ENCODE peak calls at places on chromosomes 5 and 9, in four cellular contexts. F is mesendoderm; W is CD8-positive, alpha-beta memory T cell; P is ovary. B is an unnamed sample.
A peak's percentile ranks its signal among the peaks of the same experiment; 100 is the strongest.

GRCh38 chr5:10452768-10453331 is 11.2 kb downstream of the ROPN1L start:
- DNase-seq in F (peak; percentile 89), W (no peak), P (no peak), B (peak; percentile 60)

GRCh38 chr9:132878695-132879064 is at the start of gene SPACA9:
- DNase-seq in F (peak; percentile 58), W (peak; percentile 50), P (peak; percentile 73), B (no peak)

GRCh38 chr9:89073397-89073796 is 82.1 kb downstream of the S1PR3 start:
- DNase-seq in F (no peak), W (no peak), P (no peak), B (no peak)

GRCh38 chr9:93305497-93306020 is 121.6 kb downstream of the WNK2 start:
- DNase-seq in F (no peak), W (no peak), P (no peak), B (no peak)

GRCh38 chr5:68482199-68482598 is 266.6 kb downstream of the PIK3R1 start:
- DNase-seq in F (no peak), W (no peak), P (no peak), B (no peak)

GRCh38 chr5:89759824-89760223 is 649.7 kb downstream of the CETN3 start:
- DNase-seq in F (no peak), W (no peak), P (no peak), B (no peak)

GRCh38 chr9:89425921-89426388 is 72.0 kb downstream of the SEMA4D start:
- DNase-seq in F (no peak), W (no peak), P (no peak), B (no peak)

GRCh38 chr5:73693573-73694061 is 67.6 kb downstream of the ARHGEF28 start:
- DNase-seq in F (peak; percentile 38), W (no peak), P (peak; percentile 82), B (no peak)

GRCh38 chr9:4793412-4794005 is 765 bp downstream of the RCL1 start:
- DNase-seq in F (no peak), W (no peak), P (no peak), B (no peak)

GRCh38 chr5:111859031-111859430 is 102.0 kb upstream of the NREP start:
- DNase-seq in F (no peak), W (no peak), P (no peak), B (no peak)

GRCh38 chr5:1052641-1053390 is 44.2 kb downstream of the NKD2 start:
- DNase-seq in F (no peak), W (no peak), P (no peak), B (no peak)

GRCh38 chr5:94968507-94969095 is 316.3 kb downstream of the MCTP1 start:
- DNase-seq in F (peak; percentile 81), W (no peak), P (no peak), B (peak; percentile 26)

GRCh38 chr5:76391014-76391413 is 12.1 kb upstream of the IQGAP2 start:
- DNase-seq in F (no peak), W (no peak), P (no peak), B (peak; percentile 35)

GRCh38 chr9:14021871-14022525 is 291.9 kb downstream of the NFIB start:
- DNase-seq in F (no peak), W (no peak), P (no peak), B (no peak)

GRCh38 chr9:93593144-93593655 is 16.8 kb downstream of the PHF2 start:
- DNase-seq in F (peak; percentile 58), W (no peak), P (no peak), B (no peak)

GRCh38 chr5:167777746-167778145 is 513.7 kb upstream of the WWC1 start:
- DNase-seq in F (no peak), W (no peak), P (no peak), B (no peak)

GRCh38 chr9:134647359-134648115 is 5.9 kb downstream of the COL5A1 start:
- DNase-seq in F (no peak), W (no peak), P (no peak), B (no peak)

GRCh38 chr9:134648701-134649525 is 7.3 kb downstream of the COL5A1 start:
- DNase-seq in F (no peak), W (no peak), P (no peak), B (no peak)

GRCh38 chr9:134643306-134643705 is 1.7 kb downstream of the COL5A1 start:
- DNase-seq in F (no peak), W (no peak), P (peak; percentile 44), B (no peak)

GRCh38 chr9:134644715-134645606 is 3.4 kb downstream of the COL5A1 start:
- DNase-seq in F (peak; percentile 51), W (no peak), P (peak; percentile 85), B (no peak)

GRCh38 chr9:134645607-134646365 is 4.2 kb downstream of the COL5A1 start:
- DNase-seq in F (no peak), W (no peak), P (no peak), B (no peak)
- H3K4me1 ChIP-seq in F (peaks cover 6% of the 10 kb centered on the region), W (no peaks in the 10 kb centered on the region), P (peaks cover 23% of the 10 kb centered on the region), B (no peaks in the 10 kb centered on the region)

GRCh38 chr5:177356756-177357458 is 817 bp upstream of the RGS14 start:
- DNase-seq in F (no peak), W (no peak), P (no peak), B (no peak)

GRCh38 chr5:177359451-177359851 is 1.7 kb downstream of the RGS14 start:
- DNase-seq in F (no peak), W (no peak), P (no peak), B (peak; percentile 31)

GRCh38 chr5:177357459-177358332 is at the start of gene RGS14:
- DNase-seq in F (no peak), W (peak; percentile 84), P (no peak), B (peak; percentile 91)

GRCh38 chr5:177359860-177360259 is 2.1 kb downstream of the RGS14 start:
- DNase-seq in F (no peak), W (no peak), P (no peak), B (no peak)

GRCh38 chr5:177358333-177358939 is 712 bp downstream of the RGS14 start:
- DNase-seq in F (no peak), W (no peak), P (no peak), B (peak; percentile 9)
- H3K27ac ChIP-seq in F (no peak overlapping the region), W (peak overlapping the region; percentile 79), P (no peak overlapping the region), B (peak overlapping the region; percentile 75)

DNA sequence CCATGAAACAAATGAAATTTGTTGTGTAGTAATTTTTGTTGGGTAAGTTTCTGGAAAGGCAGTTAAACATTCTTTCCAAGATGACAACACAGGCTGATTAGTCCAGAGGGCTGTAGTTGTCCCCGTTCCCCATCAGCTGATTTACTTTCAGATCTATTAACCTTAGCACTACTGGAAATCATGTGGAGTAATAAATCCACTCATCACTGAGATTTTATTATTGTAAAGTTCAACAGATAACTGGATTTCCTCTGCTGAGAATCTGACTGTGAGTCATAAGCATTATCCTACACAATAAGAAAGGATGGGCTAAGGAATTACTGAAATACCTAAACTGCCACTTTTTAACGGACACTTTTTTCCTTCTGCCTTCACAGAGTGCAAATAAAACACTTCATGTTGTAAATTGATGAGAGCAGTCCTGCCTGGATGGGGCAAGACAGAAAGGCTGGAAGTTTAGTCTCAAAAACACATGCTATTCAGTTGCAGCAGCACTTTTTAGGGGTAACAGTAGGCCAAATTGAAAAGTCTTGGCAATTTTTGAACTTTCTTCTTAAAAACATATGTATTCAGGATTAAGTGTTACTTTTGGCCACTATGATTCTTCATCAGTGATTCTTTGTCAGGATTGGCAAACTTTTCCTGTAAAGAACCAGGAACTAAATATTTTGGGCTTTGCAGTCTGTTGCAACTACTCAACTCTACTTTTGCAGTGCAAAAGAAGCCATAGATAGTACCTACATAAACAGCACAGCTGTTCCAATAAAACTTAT is 7.1 kb downstream of the STOM start:
- DNase-seq in F (no peak), W (no peak), P (no peak), B (no peak)
- H3K4me1 ChIP-seq in F (peaks cover 3% of the 10 kb centered on the region), W (peaks cover 53% of the 10 kb centered on the region), P (peaks cover 4% of the 10 kb centered on the region), B (peaks cover 92% of the 10 kb centered on the region)

DNA sequence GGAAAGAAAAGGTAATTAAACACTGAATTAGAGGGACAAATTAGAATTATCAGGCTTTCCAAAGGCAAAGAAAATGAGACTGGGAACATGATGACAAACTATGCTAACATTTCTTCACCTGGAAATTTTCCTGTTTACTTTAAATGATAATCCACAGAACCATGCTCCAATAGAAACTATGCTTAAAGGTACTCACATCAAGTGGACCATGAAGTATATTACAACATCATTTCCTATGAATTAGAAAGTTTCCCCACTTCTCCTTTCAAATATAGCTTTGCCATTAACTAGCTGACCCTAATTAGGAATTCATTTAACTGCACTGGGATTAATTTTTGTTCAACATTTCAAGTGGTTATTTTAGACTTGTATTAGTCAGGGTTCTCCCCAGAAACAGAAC is 81.4 kb downstream of the DTWD2 start:
- DNase-seq in F (no peak), W (no peak), P (no peak), B (no peak)
- H3K27ac ChIP-seq in F (no peak overlapping the region), W (no peak overlapping the region), P (no peak overlapping the region), B (no peak overlapping the region)

B was measured in CD4-positive, alpha-beta memory T cell.